ENCODE peak calls at places on chromosomes 1 and 21, in six cellular contexts. One of them, this sample, is unnamed.

GRCh38 chr1:55542901-55543504 is 327.8 kb upstream of the USP24 start:
- DNase-seq in BJ: peak
- DNase-seq in activated T-helper 1 cell treated with anti-CD3 and anti-CD28 coated beads, Interleukin-12 subunit alpha, Interleukin-12 subunit beta, Interleukin-2, Interleukin-4 antibody, amounts not matched to agents 30 ng/mL and 10 ng/mL and 1 ng/mL, durations not matched to agents 14 hours and 24 hours and 36 hours: no peak
- DNase-seq in iPS-NIHi11: no peak
- DNase-seq in astrocyte: peak
- DNase-seq in HTR-8/SVneo: peak
- DNase-seq in this sample: no peak

GRCh38 chr21:44057960-44058651 is 46.0 kb downstream of the TRAPPC10 start:
- DNase-seq in BJ: no peak
- DNase-seq in HTR-8/SVneo: no peak
- DNase-seq in activated T-helper 1 cell treated with anti-CD3 and anti-CD28 coated beads, Interleukin-12 subunit alpha, Interleukin-12 subunit beta, Interleukin-2, Interleukin-4 antibody, amounts not matched to agents 30 ng/mL and 10 ng/mL and 1 ng/mL, durations not matched to agents 14 hours and 24 hours and 36 hours: no peak
- DNase-seq in astrocyte: peak
- DNase-seq in iPS-NIHi11: no peak
- DNase-seq in this sample: no peak

GRCh38 chr21:24118738-24119470 is 1488.4 kb downstream of the MRPL39 start:
- DNase-seq in iPS-NIHi11: no peak
- DNase-seq in BJ: no peak
- DNase-seq in astrocyte: peak
- DNase-seq in HTR-8/SVneo: peak
- DNase-seq in activated T-helper 1 cell treated with anti-CD3 and anti-CD28 coated beads, Interleukin-12 subunit alpha, Interleukin-12 subunit beta, Interleukin-2, Interleukin-4 antibody, amounts not matched to agents 30 ng/mL and 10 ng/mL and 1 ng/mL, durations not matched to agents 14 hours and 24 hours and 36 hours: no peak
- DNase-seq in this sample: no peak

GRCh38 chr1:179059185-179059483 is 22.7 kb upstream of the TOR3A start:
- DNase-seq in HTR-8/SVneo: no peak
- DNase-seq in astrocyte: no peak
- DNase-seq in iPS-NIHi11: no peak
- DNase-seq in BJ: no peak
- DNase-seq in activated T-helper 1 cell treated with anti-CD3 and anti-CD28 coated beads, Interleukin-12 subunit alpha, Interleukin-12 subunit beta, Interleukin-2, Interleukin-4 antibody, amounts not matched to agents 30 ng/mL and 10 ng/mL and 1 ng/mL, durations not matched to agents 14 hours and 24 hours and 36 hours: no peak
- DNase-seq in this sample: no peak

GRCh38 chr1:92623187-92623778 is 136.6 kb upstream of the GFI1 start:
- DNase-seq in BJ: no peak
- DNase-seq in astrocyte: peak
- DNase-seq in iPS-NIHi11: no peak
- DNase-seq in HTR-8/SVneo: no peak
- DNase-seq in activated T-helper 1 cell treated with anti-CD3 and anti-CD28 coated beads, Interleukin-12 subunit alpha, Interleukin-12 subunit beta, Interleukin-2, Interleukin-4 antibody, amounts not matched to agents 30 ng/mL and 10 ng/mL and 1 ng/mL, durations not matched to agents 14 hours and 24 hours and 36 hours: no peak
- DNase-seq in this sample: no peak

GRCh38 chr1:159163609-159164008 is 7.8 kb upstream of the CADM3 start:
- DNase-seq in iPS-NIHi11: no peak
- DNase-seq in BJ: no peak
- DNase-seq in astrocyte: no peak
- DNase-seq in activated T-helper 1 cell treated with anti-CD3 and anti-CD28 coated beads, Interleukin-12 subunit alpha, Interleukin-12 subunit beta, Interleukin-2, Interleukin-4 antibody, amounts not matched to agents 30 ng/mL and 10 ng/mL and 1 ng/mL, durations not matched to agents 14 hours and 24 hours and 36 hours: no peak
- DNase-seq in HTR-8/SVneo: no peak
- DNase-seq in this sample: no peak

GRCh38 chr1:230641346-230641745 is 935 bp upstream of the COG2 start:
- DNase-seq in iPS-NIHi11: no peak
- DNase-seq in BJ: no peak
- DNase-seq in HTR-8/SVneo: no peak
- DNase-seq in astrocyte: peak
- DNase-seq in activated T-helper 1 cell treated with anti-CD3 and anti-CD28 coated beads, Interleukin-12 subunit alpha, Interleukin-12 subunit beta, Interleukin-2, Interleukin-4 antibody, amounts not matched to agents 30 ng/mL and 10 ng/mL and 1 ng/mL, durations not matched to agents 14 hours and 24 hours and 36 hours: no peak
- DNase-seq in this sample: no peak

GRCh38 chr1:234988536-234988935 is 140.1 kb downstream of the TOMM20 start:
- DNase-seq in astrocyte: no peak
- DNase-seq in BJ: no peak
- DNase-seq in HTR-8/SVneo: no peak
- DNase-seq in activated T-helper 1 cell treated with anti-CD3 and anti-CD28 coated beads, Interleukin-12 subunit alpha, Interleukin-12 subunit beta, Interleukin-2, Interleukin-4 antibody, amounts not matched to agents 30 ng/mL and 10 ng/mL and 1 ng/mL, durations not matched to agents 14 hours and 24 hours and 36 hours: no peak
- DNase-seq in iPS-NIHi11: no peak
- DNase-seq in this sample: no peak

GRCh38 chr1:54564312-54565112 is 16.5 kb downstream of the ACOT11 start:
- DNase-seq in HTR-8/SVneo: no peak
- DNase-seq in BJ: no peak
- DNase-seq in activated T-helper 1 cell treated with anti-CD3 and anti-CD28 coated beads, Interleukin-12 subunit alpha, Interleukin-12 subunit beta, Interleukin-2, Interleukin-4 antibody, amounts not matched to agents 30 ng/mL and 10 ng/mL and 1 ng/mL, durations not matched to agents 14 hours and 24 hours and 36 hours: no peak
- DNase-seq in iPS-NIHi11: peak
- DNase-seq in astrocyte: no peak
- DNase-seq in this sample: no peak

GRCh38 chr1:232963366-232963765 is 13.0 kb downstream of the NTPCR start:
- DNase-seq in astrocyte: peak
- DNase-seq in activated T-helper 1 cell treated with anti-CD3 and anti-CD28 coated beads, Interleukin-12 subunit alpha, Interleukin-12 subunit beta, Interleukin-2, Interleukin-4 antibody, amounts not matched to agents 30 ng/mL and 10 ng/mL and 1 ng/mL, durations not matched to agents 14 hours and 24 hours and 36 hours: no peak
- DNase-seq in HTR-8/SVneo: no peak
- DNase-seq in iPS-NIHi11: no peak
- DNase-seq in BJ: no peak
- DNase-seq in this sample: no peak

GRCh38 chr21:33640697-33641338 is 723 bp downstream of the CRYZL1 start:
- DNase-seq in activated T-helper 1 cell treated with anti-CD3 and anti-CD28 coated beads, Interleukin-12 subunit alpha, Interleukin-12 subunit beta, Interleukin-2, Interleukin-4 antibody, amounts not matched to agents 30 ng/mL and 10 ng/mL and 1 ng/mL, durations not matched to agents 14 hours and 24 hours and 36 hours: no peak
- DNase-seq in iPS-NIHi11: peak
- DNase-seq in HTR-8/SVneo: no peak
- DNase-seq in BJ: no peak
- DNase-seq in astrocyte: peak
- DNase-seq in this sample: no peak

GRCh38 chr1:227712648-227713047 is 22.5 kb downstream of the JMJD4 start:
- DNase-seq in astrocyte: no peak
- DNase-seq in HTR-8/SVneo: no peak
- DNase-seq in activated T-helper 1 cell treated with anti-CD3 and anti-CD28 coated beads, Interleukin-12 subunit alpha, Interleukin-12 subunit beta, Interleukin-2, Interleukin-4 antibody, amounts not matched to agents 30 ng/mL and 10 ng/mL and 1 ng/mL, durations not matched to agents 14 hours and 24 hours and 36 hours: no peak
- DNase-seq in BJ: no peak
- DNase-seq in iPS-NIHi11: no peak
- DNase-seq in this sample: no peak

GRCh38 chr1:200033511-200034261 is 6.2 kb downstream of the NR5A2 start:
- DNase-seq in astrocyte: no peak
- DNase-seq in BJ: no peak
- DNase-seq in activated T-helper 1 cell treated with anti-CD3 and anti-CD28 coated beads, Interleukin-12 subunit alpha, Interleukin-12 subunit beta, Interleukin-2, Interleukin-4 antibody, amounts not matched to agents 30 ng/mL and 10 ng/mL and 1 ng/mL, durations not matched to agents 14 hours and 24 hours and 36 hours: no peak
- DNase-seq in iPS-NIHi11: peak
- DNase-seq in HTR-8/SVneo: no peak
- DNase-seq in this sample: no peak

GRCh38 chr1:185850366-185850765 is 116.2 kb downstream of the HMCN1 start:
- DNase-seq in activated T-helper 1 cell treated with anti-CD3 and anti-CD28 coated beads, Interleukin-12 subunit alpha, Interleukin-12 subunit beta, Interleukin-2, Interleukin-4 antibody, amounts not matched to agents 30 ng/mL and 10 ng/mL and 1 ng/mL, durations not matched to agents 14 hours and 24 hours and 36 hours: no peak
- DNase-seq in BJ: no peak
- DNase-seq in astrocyte: no peak
- DNase-seq in HTR-8/SVneo: peak
- DNase-seq in iPS-NIHi11: peak
- DNase-seq in this sample: no peak

GRCh38 chr1:52022133-52022532 is 11.5 kb downstream of the KTI12 start:
- DNase-seq in activated T-helper 1 cell treated with anti-CD3 and anti-CD28 coated beads, Interleukin-12 subunit alpha, Interleukin-12 subunit beta, Interleukin-2, Interleukin-4 antibody, amounts not matched to agents 30 ng/mL and 10 ng/mL and 1 ng/mL, durations not matched to agents 14 hours and 24 hours and 36 hours: no peak
- DNase-seq in iPS-NIHi11: no peak
- DNase-seq in HTR-8/SVneo: no peak
- DNase-seq in astrocyte: no peak
- DNase-seq in BJ: no peak
- DNase-seq in this sample: no peak

GRCh38 chr1:36304521-36304920 is 1.6 kb upstream of the SH3D21 start:
- DNase-seq in BJ: no peak
- DNase-seq in iPS-NIHi11: no peak
- DNase-seq in astrocyte: no peak
- DNase-seq in HTR-8/SVneo: no peak
- DNase-seq in activated T-helper 1 cell treated with anti-CD3 and anti-CD28 coated beads, Interleukin-12 subunit alpha, Interleukin-12 subunit beta, Interleukin-2, Interleukin-4 antibody, amounts not matched to agents 30 ng/mL and 10 ng/mL and 1 ng/mL, durations not matched to agents 14 hours and 24 hours and 36 hours: no peak
- DNase-seq in this sample: no peak

GRCh38 chr21:37546299-37546908 is 179.8 kb downstream of the DYRK1A start:
- DNase-seq in BJ: no peak
- DNase-seq in activated T-helper 1 cell treated with anti-CD3 and anti-CD28 coated beads, Interleukin-12 subunit alpha, Interleukin-12 subunit beta, Interleukin-2, Interleukin-4 antibody, amounts not matched to agents 30 ng/mL and 10 ng/mL and 1 ng/mL, durations not matched to agents 14 hours and 24 hours and 36 hours: no peak
- DNase-seq in astrocyte: no peak
- DNase-seq in HTR-8/SVneo: no peak
- DNase-seq in iPS-NIHi11: no peak
- DNase-seq in this sample: no peak

GRCh38 chr1:233025566-233025965 is 75.2 kb downstream of the NTPCR start:
- DNase-seq in astrocyte: no peak
- DNase-seq in activated T-helper 1 cell treated with anti-CD3 and anti-CD28 coated beads, Interleukin-12 subunit alpha, Interleukin-12 subunit beta, Interleukin-2, Interleukin-4 antibody, amounts not matched to agents 30 ng/mL and 10 ng/mL and 1 ng/mL, durations not matched to agents 14 hours and 24 hours and 36 hours: no peak
- DNase-seq in iPS-NIHi11: no peak
- DNase-seq in HTR-8/SVneo: no peak
- DNase-seq in BJ: no peak
- DNase-seq in this sample: no peak

GRCh38 chr1:93670141-93670540 is 11.5 kb downstream of the BCAR3 start:
- DNase-seq in astrocyte: peak
- DNase-seq in BJ: no peak
- DNase-seq in activated T-helper 1 cell treated with anti-CD3 and anti-CD28 coated beads, Interleukin-12 subunit alpha, Interleukin-12 subunit beta, Interleukin-2, Interleukin-4 antibody, amounts not matched to agents 30 ng/mL and 10 ng/mL and 1 ng/mL, durations not matched to agents 14 hours and 24 hours and 36 hours: no peak
- DNase-seq in HTR-8/SVneo: no peak
- DNase-seq in iPS-NIHi11: no peak
- DNase-seq in this sample: no peak

GRCh38 chr1:102191723-102192122 is 195.0 kb upstream of the OLFM3 start:
- DNase-seq in BJ: no peak
- DNase-seq in iPS-NIHi11: peak
- DNase-seq in HTR-8/SVneo: peak
- DNase-seq in astrocyte: no peak
- DNase-seq in activated T-helper 1 cell treated with anti-CD3 and anti-CD28 coated beads, Interleukin-12 subunit alpha, Interleukin-12 subunit beta, Interleukin-2, Interleukin-4 antibody, amounts not matched to agents 30 ng/mL and 10 ng/mL and 1 ng/mL, durations not matched to agents 14 hours and 24 hours and 36 hours: no peak
- DNase-seq in this sample: no peak

GRCh38 chr21:45285266-45285931 is 2.3 kb downstream of the POFUT2 start:
- DNase-seq in HTR-8/SVneo: no peak
- DNase-seq in astrocyte: no peak
- DNase-seq in activated T-helper 1 cell treated with anti-CD3 and anti-CD28 coated beads, Interleukin-12 subunit alpha, Interleukin-12 subunit beta, Interleukin-2, Interleukin-4 antibody, amounts not matched to agents 30 ng/mL and 10 ng/mL and 1 ng/mL, durations not matched to agents 14 hours and 24 hours and 36 hours: no peak
- DNase-seq in BJ: no peak
- DNase-seq in iPS-NIHi11: no peak
- DNase-seq in this sample: no peak

GRCh38 chr1:3466366-3467075 is 12.1 kb downstream of the ARHGEF16 start:
- DNase-seq in astrocyte: no peak
- DNase-seq in iPS-NIHi11: no peak
- DNase-seq in HTR-8/SVneo: no peak
- DNase-seq in BJ: no peak
- DNase-seq in activated T-helper 1 cell treated with anti-CD3 and anti-CD28 coated beads, Interleukin-12 subunit alpha, Interleukin-12 subunit beta, Interleukin-2, Interleukin-4 antibody, amounts not matched to agents 30 ng/mL and 10 ng/mL and 1 ng/mL, durations not matched to agents 14 hours and 24 hours and 36 hours: no peak
- DNase-seq in this sample: no peak

GRCh38 chr21:37974081-37974480 is 57.8 kb upstream of the KCNJ6 start:
- DNase-seq in iPS-NIHi11: no peak
- DNase-seq in BJ: no peak
- DNase-seq in HTR-8/SVneo: peak
- DNase-seq in activated T-helper 1 cell treated with anti-CD3 and anti-CD28 coated beads, Interleukin-12 subunit alpha, Interleukin-12 subunit beta, Interleukin-2, Interleukin-4 antibody, amounts not matched to agents 30 ng/mL and 10 ng/mL and 1 ng/mL, durations not matched to agents 14 hours and 24 hours and 36 hours: no peak
- DNase-seq in astrocyte: peak
- DNase-seq in this sample: no peak

GRCh38 chr1:209689484-209689883 is 14.3 kb downstream of the G0S2 start:
- DNase-seq in iPS-NIHi11: no peak
- DNase-seq in astrocyte: no peak
- DNase-seq in activated T-helper 1 cell treated with anti-CD3 and anti-CD28 coated beads, Interleukin-12 subunit alpha, Interleukin-12 subunit beta, Interleukin-2, Interleukin-4 antibody, amounts not matched to agents 30 ng/mL and 10 ng/mL and 1 ng/mL, durations not matched to agents 14 hours and 24 hours and 36 hours: no peak
- DNase-seq in HTR-8/SVneo: no peak
- DNase-seq in BJ: no peak
- DNase-seq in this sample: no peak

GRCh38 chr1:246492611-246493245 is 14.4 kb downstream of the SMYD3 start:
- DNase-seq in HTR-8/SVneo: peak
- DNase-seq in iPS-NIHi11: peak
- DNase-seq in BJ: no peak
- DNase-seq in astrocyte: peak
- DNase-seq in activated T-helper 1 cell treated with anti-CD3 and anti-CD28 coated beads, Interleukin-12 subunit alpha, Interleukin-12 subunit beta, Interleukin-2, Interleukin-4 antibody, amounts not matched to agents 30 ng/mL and 10 ng/mL and 1 ng/mL, durations not matched to agents 14 hours and 24 hours and 36 hours: no peak
- DNase-seq in this sample: no peak

GRCh38 chr1:45442272-45442671 is 48.7 kb downstream of the TESK2 start:
- DNase-seq in activated T-helper 1 cell treated with anti-CD3 and anti-CD28 coated beads, Interleukin-12 subunit alpha, Interleukin-12 subunit beta, Interleukin-2, Interleukin-4 antibody, amounts not matched to agents 30 ng/mL and 10 ng/mL and 1 ng/mL, durations not matched to agents 14 hours and 24 hours and 36 hours: no peak
- DNase-seq in astrocyte: peak
- DNase-seq in HTR-8/SVneo: peak
- DNase-seq in iPS-NIHi11: no peak
- DNase-seq in BJ: peak
- DNase-seq in this sample: no peak

GRCh38 chr1:27891196-27891889 is 19.0 kb downstream of the THEMIS2 start:
- DNase-seq in astrocyte: no peak
- DNase-seq in iPS-NIHi11: no peak
- DNase-seq in activated T-helper 1 cell treated with anti-CD3 and anti-CD28 coated beads, Interleukin-12 subunit alpha, Interleukin-12 subunit beta, Interleukin-2, Interleukin-4 antibody, amounts not matched to agents 30 ng/mL and 10 ng/mL and 1 ng/mL, durations not matched to agents 14 hours and 24 hours and 36 hours: peak
- DNase-seq in HTR-8/SVneo: no peak
- DNase-seq in BJ: no peak
- DNase-seq in this sample: no peak

GRCh38 chr1:201890806-201891450 is 2.2 kb downstream of the SHISA4 start:
- DNase-seq in HTR-8/SVneo: no peak
- DNase-seq in activated T-helper 1 cell treated with anti-CD3 and anti-CD28 coated beads, Interleukin-12 subunit alpha, Interleukin-12 subunit beta, Interleukin-2, Interleukin-4 antibody, amounts not matched to agents 30 ng/mL and 10 ng/mL and 1 ng/mL, durations not matched to agents 14 hours and 24 hours and 36 hours: no peak
- DNase-seq in iPS-NIHi11: no peak
- DNase-seq in BJ: no peak
- DNase-seq in astrocyte: no peak
- DNase-seq in this sample: no peak

GRCh38 chr1:193408782-193409293 is 222.4 kb upstream of the B3GALT2 start:
- DNase-seq in BJ: peak
- DNase-seq in activated T-helper 1 cell treated with anti-CD3 and anti-CD28 coated beads, Interleukin-12 subunit alpha, Interleukin-12 subunit beta, Interleukin-2, Interleukin-4 antibody, amounts not matched to agents 30 ng/mL and 10 ng/mL and 1 ng/mL, durations not matched to agents 14 hours and 24 hours and 36 hours: no peak
- DNase-seq in astrocyte: peak
- DNase-seq in HTR-8/SVneo: peak
- DNase-seq in iPS-NIHi11: no peak
- DNase-seq in this sample: no peak

GRCh38 chr1:40382601-40383000 is 9.1 kb downstream of the SMAP2 start:
- DNase-seq in astrocyte: no peak
- DNase-seq in HTR-8/SVneo: no peak
- DNase-seq in BJ: no peak
- DNase-seq in activated T-helper 1 cell treated with anti-CD3 and anti-CD28 coated beads, Interleukin-12 subunit alpha, Interleukin-12 subunit beta, Interleukin-2, Interleukin-4 antibody, amounts not matched to agents 30 ng/mL and 10 ng/mL and 1 ng/mL, durations not matched to agents 14 hours and 24 hours and 36 hours: no peak
- DNase-seq in iPS-NIHi11: no peak
- DNase-seq in this sample: no peak

GRCh38 chr1:226870323-226871046 is at the start of gene PSEN2:
- DNase-seq in HTR-8/SVneo: peak
- DNase-seq in BJ: no peak
- DNase-seq in astrocyte: peak
- DNase-seq in activated T-helper 1 cell treated with anti-CD3 and anti-CD28 coated beads, Interleukin-12 subunit alpha, Interleukin-12 subunit beta, Interleukin-2, Interleukin-4 antibody, amounts not matched to agents 30 ng/mL and 10 ng/mL and 1 ng/mL, durations not matched to agents 14 hours and 24 hours and 36 hours: peak
- DNase-seq in iPS-NIHi11: peak
- DNase-seq in this sample: peak

GRCh38 chr1:42037586-42037985 is 115.6 kb upstream of the GUCA2B start:
- DNase-seq in iPS-NIHi11: no peak
- DNase-seq in activated T-helper 1 cell treated with anti-CD3 and anti-CD28 coated beads, Interleukin-12 subunit alpha, Interleukin-12 subunit beta, Interleukin-2, Interleukin-4 antibody, amounts not matched to agents 30 ng/mL and 10 ng/mL and 1 ng/mL, durations not matched to agents 14 hours and 24 hours and 36 hours: no peak
- DNase-seq in astrocyte: no peak
- DNase-seq in HTR-8/SVneo: no peak
- DNase-seq in BJ: no peak
- DNase-seq in this sample: no peak

GRCh38 chr1:1415751-1416150 is 5.3 kb downstream of the ANKRD65 start:
- DNase-seq in iPS-NIHi11: no peak
- DNase-seq in BJ: no peak
- DNase-seq in activated T-helper 1 cell treated with anti-CD3 and anti-CD28 coated beads, Interleukin-12 subunit alpha, Interleukin-12 subunit beta, Interleukin-2, Interleukin-4 antibody, amounts not matched to agents 30 ng/mL and 10 ng/mL and 1 ng/mL, durations not matched to agents 14 hours and 24 hours and 36 hours: no peak
- DNase-seq in HTR-8/SVneo: no peak
- DNase-seq in astrocyte: no peak
- DNase-seq in this sample: no peak

GRCh38 chr1:78491311-78492071 is 717 bp downstream of the PTGFR start:
- DNase-seq in HTR-8/SVneo: peak
- DNase-seq in astrocyte: peak
- DNase-seq in BJ: no peak
- DNase-seq in iPS-NIHi11: peak
- DNase-seq in activated T-helper 1 cell treated with anti-CD3 and anti-CD28 coated beads, Interleukin-12 subunit alpha, Interleukin-12 subunit beta, Interleukin-2, Interleukin-4 antibody, amounts not matched to agents 30 ng/mL and 10 ng/mL and 1 ng/mL, durations not matched to agents 14 hours and 24 hours and 36 hours: no peak
- DNase-seq in this sample: no peak

GRCh38 chr1:2228684-2229031 is 539 bp downstream of the SKI start:
- DNase-seq in iPS-NIHi11: no peak
- DNase-seq in astrocyte: no peak
- DNase-seq in activated T-helper 1 cell treated with anti-CD3 and anti-CD28 coated beads, Interleukin-12 subunit alpha, Interleukin-12 subunit beta, Interleukin-2, Interleukin-4 antibody, amounts not matched to agents 30 ng/mL and 10 ng/mL and 1 ng/mL, durations not matched to agents 14 hours and 24 hours and 36 hours: no peak
- DNase-seq in HTR-8/SVneo: no peak
- DNase-seq in BJ: no peak
- DNase-seq in this sample: no peak